ENCODE peak calls at places on chromosomes 4 and X, in seven cellular contexts. One of them, this sample, is unnamed.

GRCh38 chr4:109631709-109632108 is 71.5 kb downstream of the CASP6 start:
- DNase-seq in Caco-2: no peak
- DNase-seq in CD4-positive, alpha-beta T cell: peak
- DNase-seq in stimulated activated naive B cell treated with anti-CD40 and anti-IgM and Interleukin-4, amounts not matched to agents 10 μg/mL and 1 μg/mL and 100 μg/mL, for 72 hours: no peak
- DNase-seq in NCI-H1105 treated with DMSO at 0.1 percent for 48 hours: no peak
- DNase-seq in vagina: no peak
- DNase-seq in AG20443: peak
- DNase-seq in this sample: no peak

GRCh38 chr4:24594887-24595286 is 10.5 kb upstream of the DHX15 start:
- DNase-seq in vagina: no peak
- DNase-seq in AG20443: no peak
- DNase-seq in NCI-H1105 treated with DMSO at 0.1 percent for 48 hours: no peak
- DNase-seq in CD4-positive, alpha-beta T cell: no peak
- DNase-seq in stimulated activated naive B cell treated with anti-CD40 and anti-IgM and Interleukin-4, amounts not matched to agents 10 μg/mL and 1 μg/mL and 100 μg/mL, for 72 hours: no peak
- DNase-seq in Caco-2: no peak
- DNase-seq in this sample: no peak

GRCh38 chrX:151169783-151170182 is 6.6 kb upstream of the GPR50 start:
- DNase-seq in Caco-2: no peak
- DNase-seq in CD4-positive, alpha-beta T cell: no peak
- DNase-seq in vagina: no peak
- DNase-seq in stimulated activated naive B cell treated with anti-CD40 and anti-IgM and Interleukin-4, amounts not matched to agents 10 μg/mL and 1 μg/mL and 100 μg/mL, for 72 hours: no peak
- DNase-seq in AG20443: no peak
- DNase-seq in NCI-H1105 treated with DMSO at 0.1 percent for 48 hours: no peak
- DNase-seq in this sample: no peak

GRCh38 chr4:158170691-158171455 is 2.0 kb downstream of the GASK1B start:
- DNase-seq in vagina: no peak
- DNase-seq in AG20443: peak
- DNase-seq in stimulated activated naive B cell treated with anti-CD40 and anti-IgM and Interleukin-4, amounts not matched to agents 10 μg/mL and 1 μg/mL and 100 μg/mL, for 72 hours: no peak
- DNase-seq in Caco-2: peak
- DNase-seq in NCI-H1105 treated with DMSO at 0.1 percent for 48 hours: peak
- DNase-seq in CD4-positive, alpha-beta T cell: no peak
- DNase-seq in this sample: no peak

GRCh38 chr4:1199556-1200331 is 27.4 kb upstream of the SPON2 start:
- DNase-seq in stimulated activated naive B cell treated with anti-CD40 and anti-IgM and Interleukin-4, amounts not matched to agents 10 μg/mL and 1 μg/mL and 100 μg/mL, for 72 hours: no peak
- DNase-seq in NCI-H1105 treated with DMSO at 0.1 percent for 48 hours: no peak
- DNase-seq in CD4-positive, alpha-beta T cell: no peak
- DNase-seq in Caco-2: no peak
- DNase-seq in AG20443: no peak
- DNase-seq in vagina: peak
- DNase-seq in this sample: no peak

GRCh38 chrX:66022742-66023725 is 16.8 kb downstream of the VSIG4 start:
- DNase-seq in CD4-positive, alpha-beta T cell: no peak
- DNase-seq in stimulated activated naive B cell treated with anti-CD40 and anti-IgM and Interleukin-4, amounts not matched to agents 10 μg/mL and 1 μg/mL and 100 μg/mL, for 72 hours: no peak
- DNase-seq in NCI-H1105 treated with DMSO at 0.1 percent for 48 hours: no peak
- DNase-seq in AG20443: no peak
- DNase-seq in Caco-2: no peak
- DNase-seq in vagina: no peak
- DNase-seq in this sample: no peak

GRCh38 chr4:53068755-53069154 is 206.6 kb downstream of the RASL11B start:
- DNase-seq in CD4-positive, alpha-beta T cell: no peak
- DNase-seq in Caco-2: no peak
- DNase-seq in vagina: no peak
- DNase-seq in stimulated activated naive B cell treated with anti-CD40 and anti-IgM and Interleukin-4, amounts not matched to agents 10 μg/mL and 1 μg/mL and 100 μg/mL, for 72 hours: no peak
- DNase-seq in NCI-H1105 treated with DMSO at 0.1 percent for 48 hours: no peak
- DNase-seq in AG20443: no peak
- DNase-seq in this sample: no peak

GRCh38 chrX:10709276-10709675 is 88.9 kb upstream of the MID1 start:
- DNase-seq in stimulated activated naive B cell treated with anti-CD40 and anti-IgM and Interleukin-4, amounts not matched to agents 10 μg/mL and 1 μg/mL and 100 μg/mL, for 72 hours: no peak
- DNase-seq in AG20443: no peak
- DNase-seq in Caco-2: no peak
- DNase-seq in vagina: no peak
- DNase-seq in CD4-positive, alpha-beta T cell: no peak
- DNase-seq in NCI-H1105 treated with DMSO at 0.1 percent for 48 hours: no peak
- DNase-seq in this sample: no peak

GRCh38 chrX:24682739-24683432 is 10.8 kb upstream of the POLA1 start:
- DNase-seq in stimulated activated naive B cell treated with anti-CD40 and anti-IgM and Interleukin-4, amounts not matched to agents 10 μg/mL and 1 μg/mL and 100 μg/mL, for 72 hours: no peak
- DNase-seq in NCI-H1105 treated with DMSO at 0.1 percent for 48 hours: no peak
- DNase-seq in CD4-positive, alpha-beta T cell: no peak
- DNase-seq in AG20443: no peak
- DNase-seq in vagina: no peak
- DNase-seq in Caco-2: no peak
- DNase-seq in this sample: no peak

GRCh38 chr4:155442267-155443105 is 65.7 kb upstream of the MAP9 start:
- DNase-seq in AG20443: peak
- DNase-seq in vagina: no peak
- DNase-seq in NCI-H1105 treated with DMSO at 0.1 percent for 48 hours: peak
- DNase-seq in CD4-positive, alpha-beta T cell: peak
- DNase-seq in stimulated activated naive B cell treated with anti-CD40 and anti-IgM and Interleukin-4, amounts not matched to agents 10 μg/mL and 1 μg/mL and 100 μg/mL, for 72 hours: peak
- DNase-seq in Caco-2: peak
- DNase-seq in this sample: no peak

GRCh38 chrX:154059231-154059630 is 38.3 kb downstream of the MECP2 start:
- DNase-seq in CD4-positive, alpha-beta T cell: no peak
- DNase-seq in AG20443: peak
- DNase-seq in NCI-H1105 treated with DMSO at 0.1 percent for 48 hours: no peak
- DNase-seq in Caco-2: no peak
- DNase-seq in vagina: no peak
- DNase-seq in stimulated activated naive B cell treated with anti-CD40 and anti-IgM and Interleukin-4, amounts not matched to agents 10 μg/mL and 1 μg/mL and 100 μg/mL, for 72 hours: no peak
- DNase-seq in this sample: no peak

GRCh38 chr4:156377036-156377700 is 423.5 kb upstream of the CTSO start:
- DNase-seq in NCI-H1105 treated with DMSO at 0.1 percent for 48 hours: no peak
- DNase-seq in CD4-positive, alpha-beta T cell: no peak
- DNase-seq in AG20443: peak
- DNase-seq in stimulated activated naive B cell treated with anti-CD40 and anti-IgM and Interleukin-4, amounts not matched to agents 10 μg/mL and 1 μg/mL and 100 μg/mL, for 72 hours: no peak
- DNase-seq in vagina: no peak
- DNase-seq in Caco-2: no peak
- DNase-seq in this sample: no peak

GRCh38 chr4:80362578-80363181 is 27.1 kb downstream of the CFAP299 start:
- DNase-seq in AG20443: peak
- DNase-seq in NCI-H1105 treated with DMSO at 0.1 percent for 48 hours: peak
- DNase-seq in CD4-positive, alpha-beta T cell: peak
- DNase-seq in Caco-2: no peak
- DNase-seq in stimulated activated naive B cell treated with anti-CD40 and anti-IgM and Interleukin-4, amounts not matched to agents 10 μg/mL and 1 μg/mL and 100 μg/mL, for 72 hours: no peak
- DNase-seq in vagina: no peak
- DNase-seq in this sample: no peak

GRCh38 chr4:104465201-104465600 is 29.5 kb downstream of the CXXC4 start:
- DNase-seq in stimulated activated naive B cell treated with anti-CD40 and anti-IgM and Interleukin-4, amounts not matched to agents 10 μg/mL and 1 μg/mL and 100 μg/mL, for 72 hours: no peak
- DNase-seq in vagina: no peak
- DNase-seq in AG20443: no peak
- DNase-seq in Caco-2: no peak
- DNase-seq in CD4-positive, alpha-beta T cell: no peak
- DNase-seq in NCI-H1105 treated with DMSO at 0.1 percent for 48 hours: no peak
- DNase-seq in this sample: no peak

GRCh38 chr4:148530114-148530513 is 87.9 kb upstream of the NR3C2 start:
- DNase-seq in AG20443: no peak
- DNase-seq in Caco-2: no peak
- DNase-seq in stimulated activated naive B cell treated with anti-CD40 and anti-IgM and Interleukin-4, amounts not matched to agents 10 μg/mL and 1 μg/mL and 100 μg/mL, for 72 hours: no peak
- DNase-seq in NCI-H1105 treated with DMSO at 0.1 percent for 48 hours: no peak
- DNase-seq in CD4-positive, alpha-beta T cell: no peak
- DNase-seq in vagina: no peak
- DNase-seq in this sample: no peak

GRCh38 chrX:44415639-44416386 is 72.3 kb upstream of the EFHC2 start:
- DNase-seq in CD4-positive, alpha-beta T cell: no peak
- DNase-seq in NCI-H1105 treated with DMSO at 0.1 percent for 48 hours: peak
- DNase-seq in stimulated activated naive B cell treated with anti-CD40 and anti-IgM and Interleukin-4, amounts not matched to agents 10 μg/mL and 1 μg/mL and 100 μg/mL, for 72 hours: no peak
- DNase-seq in vagina: no peak
- DNase-seq in Caco-2: no peak
- DNase-seq in AG20443: no peak
- DNase-seq in this sample: no peak

GRCh38 chrX:55489315-55490009 is at the start of gene USP51:
- DNase-seq in AG20443: peak
- DNase-seq in CD4-positive, alpha-beta T cell: peak
- DNase-seq in stimulated activated naive B cell treated with anti-CD40 and anti-IgM and Interleukin-4, amounts not matched to agents 10 μg/mL and 1 μg/mL and 100 μg/mL, for 72 hours: peak
- DNase-seq in Caco-2: peak
- DNase-seq in vagina: peak
- DNase-seq in NCI-H1105 treated with DMSO at 0.1 percent for 48 hours: peak
- DNase-seq in this sample: no peak